ENCODE peak calls at places on chromosomes 13 and 19, in four cellular contexts. O is aorta, T is A549, C is psoas muscle. N is an unnamed sample.
A peak's percentile ranks its signal among the peaks of the same experiment; 100 is the strongest.

GRCh38 chr13:46297338-46297737 is 85.6 kb downstream of the LRRC63 start:
- DNase-seq in O (no peak), C (no peak), T (no peak), N (no peak)

GRCh38 chr13:110957181-110957884 is 42.5 kb upstream of the ANKRD10 start:
- DNase-seq in O (no peak), C (no peak), T (no peak), N (no peak)

GRCh38 chr19:3478409-3479176 is 1.7 kb downstream of the SMIM24 start:
- DNase-seq in T (no peak), C (no peak), O (no peak), N (no peak)

GRCh38 chr19:17829855-17830566 is 8.7 kb upstream of the INSL3 start:
- DNase-seq in C (no peak), O (no peak), T (peak; percentile 87), N (no peak)

GRCh38 chr19:3455393-3455955 is 24.9 kb downstream of the SMIM24 start:
- DNase-seq in T (no peak), C (no peak), O (no peak), N (no peak)

GRCh38 chr19:56504581-56504980 is 3.1 kb upstream of the ZNF471 start:
- DNase-seq in C (no peak), T (no peak), O (no peak), N (no peak)

GRCh38 chr13:45928843-45929242 is 77.3 kb upstream of the SIAH3 start:
- DNase-seq in O (no peak), C (no peak), T (no peak), N (no peak)

GRCh38 chr19:17281391-17282304 is at the start of gene ANKLE1:
- DNase-seq in C (peak; percentile 67), O (no peak), T (no peak), N (no peak)

GRCh38 chr13:34155931-34156607 is 338.1 kb downstream of the RFC3 start:
- DNase-seq in C (no peak), O (no peak), T (no peak), N (no peak)

GRCh38 chr13:34174671-34175145 is 356.8 kb downstream of the RFC3 start:
- DNase-seq in O (no peak), C (no peak), T (no peak), N (no peak)

GRCh38 chr19:14686411-14686810 is 3.4 kb upstream of the ZNF333 start:
- DNase-seq in T (no peak), C (no peak), O (no peak), N (no peak)

GRCh38 chr13:78607409-78608253 is 4.3 kb upstream of the POU4F1 start:
- DNase-seq in O (no peak), C (no peak), T (no peak), N (no peak)

GRCh38 chr13:44257806-44258205 is 115.8 kb upstream of the SERP2 start:
- DNase-seq in T (no peak), O (no peak), C (no peak), N (no peak)

GRCh38 chr13:66425741-66426140 is 804.4 kb downstream of the PCDH9 start:
- DNase-seq in O (no peak), T (no peak), C (no peak), N (no peak)

GRCh38 chr13:23856008-23856750 is 33.0 kb downstream of the MIPEP start:
- DNase-seq in O (no peak), C (no peak), T (no peak), N (no peak)

GRCh38 chr13:100517706-100518105 is 70.9 kb downstream of the GGACT start:
- DNase-seq in C (no peak), T (no peak), O (no peak), N (no peak)

GRCh38 chr19:13260883-13261653 is 110.9 kb downstream of the IER2 start:
- DNase-seq in C (no peak), T (peak; percentile 58), O (no peak), N (no peak)

GRCh38 chr19:44613295-44614168 is at the start of gene IGSF23:
- DNase-seq in O (no peak), T (no peak), C (no peak), N (no peak)

GRCh38 chr19:45913874-45914830 is at the start of gene NANOS2:
- DNase-seq in O (no peak), C (peak; percentile 58), T (no peak), N (no peak)

DNA sequence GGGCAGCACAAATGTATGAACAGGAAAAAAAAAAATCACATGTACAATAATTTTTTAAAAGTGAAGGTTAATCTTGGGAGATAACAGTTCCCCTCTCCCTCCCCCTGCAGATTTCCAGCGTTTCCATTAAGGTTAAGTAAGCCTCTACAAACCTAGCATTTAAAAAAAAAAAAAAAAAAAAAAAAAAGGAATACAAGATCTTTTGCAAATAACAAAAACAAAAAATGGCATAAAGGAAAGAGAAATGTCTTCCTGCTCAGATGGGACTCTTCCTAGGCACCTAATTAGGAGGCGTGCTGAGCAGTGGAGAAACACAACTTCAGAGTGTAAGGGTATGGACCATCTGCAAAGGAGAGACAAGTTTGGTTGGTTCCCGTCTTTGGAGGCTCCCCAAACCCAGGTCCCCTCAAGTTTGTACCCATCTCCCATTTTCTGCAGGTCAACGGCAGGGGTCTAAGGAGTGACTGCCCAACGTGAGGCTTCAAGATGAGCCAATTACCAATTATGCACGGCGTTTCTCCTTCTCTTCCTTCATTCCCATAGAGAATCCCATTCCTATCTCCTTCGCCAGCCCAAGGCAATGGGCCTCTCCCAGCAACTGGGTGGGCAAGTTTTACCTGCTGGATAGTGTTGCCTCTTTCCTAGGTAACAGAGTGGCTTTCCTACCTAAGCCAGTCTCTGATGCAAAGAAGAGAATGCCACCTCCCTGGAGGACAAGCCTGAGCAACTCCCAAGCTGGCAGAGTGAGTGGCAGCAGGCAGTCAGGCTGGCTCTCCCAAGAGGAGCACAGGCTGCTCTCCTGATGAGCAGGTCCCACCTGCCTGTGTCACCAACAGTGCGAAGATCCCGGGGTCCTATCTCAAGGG is 5.1 kb upstream of the ECH1 start:
- DNase-seq in C (peak; percentile 53), O (peak; percentile 44), T (no peak), N (no peak)
- H3K4me3 ChIP-seq in C (no peak overlapping the region), O (no peak overlapping the region), T (no peak overlapping the region), N (no peak overlapping the region)

GRCh38 chr19:4878491-4878968 is 11.1 kb upstream of the PLIN3 start:
- DNase-seq in O (peak; percentile 53), C (peak; percentile 86), T (no peak), N (no peak)
- H3K27ac ChIP-seq in O (no peak overlapping the region), C (peak overlapping the region; percentile 91), T (no peak overlapping the region), N (peak overlapping the region; percentile 28)

DNA sequence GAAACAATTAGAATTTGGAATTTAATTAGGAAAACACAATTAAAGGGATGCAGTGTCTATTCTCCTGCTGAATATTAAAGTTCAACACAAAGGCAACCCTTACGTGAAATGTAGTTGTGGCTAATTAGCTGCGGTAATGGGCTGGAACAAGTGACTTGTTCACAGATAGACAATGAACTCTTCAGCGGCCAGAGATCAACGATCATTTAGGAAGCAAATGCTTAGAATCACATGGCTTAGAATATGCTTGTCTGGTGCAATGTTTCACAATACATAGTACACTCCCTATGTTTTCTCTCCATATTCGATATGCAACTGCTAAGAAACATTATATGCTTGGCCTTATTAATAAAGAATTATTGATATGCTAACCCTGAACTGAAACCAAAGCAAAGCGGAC is 25.8 kb upstream of the MTUS2 start:
- DNase-seq in O (no peak), C (no peak), T (no peak), N (no peak)
- H3K4me3 ChIP-seq in O (no peak overlapping the region), C (no peak overlapping the region), T (no peak overlapping the region), N (no peak overlapping the region)

DNA sequence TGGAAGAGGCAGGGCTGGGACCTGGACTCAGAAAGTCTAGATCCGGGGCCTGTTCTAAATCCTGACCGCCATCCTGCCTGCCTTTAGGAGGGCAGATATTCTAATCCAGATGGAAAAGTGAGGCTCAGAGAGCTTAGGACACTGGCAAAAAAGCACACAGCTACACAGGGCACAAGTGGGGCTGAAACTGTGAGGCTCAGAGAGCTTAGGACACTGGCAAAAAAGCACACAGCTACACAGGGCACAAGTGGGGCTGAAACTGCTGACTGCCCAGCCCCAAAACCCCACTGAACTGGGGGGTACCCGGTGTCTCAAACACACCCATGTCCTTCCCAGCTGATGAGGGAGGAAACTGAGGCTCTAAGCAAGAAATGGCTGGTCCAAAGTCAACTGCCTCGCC is 2.0 kb downstream of the AKT1S1 start:
- DNase-seq in T (no peak), C (no peak), O (no peak), N (no peak)
- H3K27ac ChIP-seq in T (peak overlapping the region; percentile 98), C (peak overlapping the region; percentile 92), O (no peak overlapping the region), N (peak overlapping the region; percentile 100)

DNA sequence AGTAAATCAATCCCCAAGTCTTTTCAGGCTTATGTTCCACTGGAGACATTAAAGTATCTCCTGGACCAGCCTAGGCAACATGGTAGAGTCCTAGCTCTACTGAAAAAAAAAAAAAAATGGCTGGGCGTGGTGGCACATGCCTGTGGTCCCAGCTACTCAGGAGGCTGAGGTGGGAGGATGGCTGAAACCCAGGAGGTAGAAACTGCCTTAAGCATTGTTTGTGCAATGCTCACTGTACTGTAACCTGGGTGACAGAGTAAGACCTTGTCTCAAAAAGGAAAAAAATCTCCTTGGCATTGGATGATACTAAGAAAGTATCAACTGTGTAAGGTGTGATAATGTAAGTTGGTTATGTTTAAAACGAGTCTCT is 8.8 kb downstream of the KLK8 start:
- DNase-seq in C (no peak), O (no peak), T (no peak), N (no peak)
- H3K4me3 ChIP-seq in C (no peak overlapping the region), O (no peak overlapping the region), T (no peak overlapping the region), N (no peak overlapping the region)

DNA sequence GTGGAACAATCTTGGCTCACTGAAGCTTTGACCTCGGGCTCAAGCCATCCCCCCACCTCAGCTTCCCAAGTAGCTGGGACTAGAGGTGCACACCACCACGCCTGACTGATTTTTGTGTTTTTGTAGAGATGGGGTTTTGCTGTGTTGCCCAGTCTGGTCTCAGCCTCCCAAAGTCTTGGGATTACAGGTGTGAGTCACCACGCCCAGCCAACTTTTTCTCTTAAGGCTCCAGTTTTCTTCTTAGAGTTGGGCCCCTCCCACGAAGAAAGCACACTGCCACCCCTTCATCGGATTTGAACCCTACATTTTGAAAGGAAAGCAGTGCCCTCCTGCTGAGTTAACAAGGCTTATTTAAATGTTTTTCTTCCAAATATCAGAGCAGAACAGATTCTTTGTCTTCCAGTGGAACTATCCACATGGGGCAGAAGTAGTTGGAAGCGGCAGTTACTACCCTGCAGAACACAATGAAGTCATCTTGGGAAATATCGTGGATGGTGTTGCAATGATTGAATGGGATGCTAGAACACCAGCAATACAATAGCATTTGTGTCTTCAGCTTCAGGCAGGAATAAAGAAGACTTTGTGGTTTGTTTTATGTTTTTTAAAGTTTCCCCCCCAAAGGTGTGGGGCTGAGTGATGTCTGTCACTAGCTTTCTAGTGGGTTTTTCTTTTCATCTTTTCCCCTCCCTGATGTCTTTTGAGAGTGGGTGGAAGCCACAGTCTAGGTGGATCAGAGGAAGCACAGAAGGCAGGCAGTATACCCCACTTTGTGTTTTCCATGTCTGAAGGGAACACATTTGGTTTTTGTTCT is 8.9 kb downstream of the ACTN4 start:
- DNase-seq in T (no peak), O (no peak), C (no peak), N (no peak)
- H3K27ac ChIP-seq in T (peak overlapping the region; percentile 91), O (peak overlapping the region; percentile 70), C (peak overlapping the region; percentile 95), N (peak overlapping the region; percentile 99)

GRCh38 chr13:105412171-105412570 is 1123.3 kb downstream of the EFNB2 start:
- DNase-seq in O (no peak), C (no peak), T (no peak), N (no peak)

GRCh38 chr13:105414639-105415038 is 1120.8 kb downstream of the EFNB2 start:
- DNase-seq in O (no peak), C (no peak), T (no peak), N (no peak)

GRCh38 chr13:105406551-105406950 is 1128.9 kb downstream of the EFNB2 start:
- DNase-seq in T (no peak), C (no peak), O (no peak), N (no peak)

GRCh38 chr13:105410602-105411001 is 1124.9 kb downstream of the EFNB2 start:
- DNase-seq in O (peak; percentile 63), T (peak; percentile 4), C (peak; percentile 74), N (no peak)
- H3K4me3 ChIP-seq in O (no peak overlapping the region), T (no peak overlapping the region), C (no peak overlapping the region), N (no peak overlapping the region)

GRCh38 chr13:76758738-76759137 is 127.5 kb downstream of the KCTD12 start:
- DNase-seq in T (no peak), C (no peak), O (no peak), N (no peak)
- H3K27ac ChIP-seq in T (no peak overlapping the region), C (no peak overlapping the region), O (no peak overlapping the region), N (no peak overlapping the region)

N was measured in coronary artery.